ENCODE peak calls at places on chromosome 14, in seven cellular contexts. L, T, Y, O, N, I and C are unnamed samples.

GRCh38 chr14:95895720-95896119 is 19.1 kb downstream of the TUNAR start:
- DNase-seq in O (no peak), Y (no peak), T (no peak), L (no peak), I (no peak), N (no peak), C (no peak)

GRCh38 chr14:84036863-84037262 is 1493.1 kb upstream of the FLRT2 start:
- DNase-seq in O (no peak), L (peak), I (no peak), Y (peak), N (peak), T (no peak), C (peak)

GRCh38 chr14:55500219-55500701 is 59.8 kb upstream of the TBPL2 start:
- DNase-seq in N (no peak), I (no peak), T (no peak), O (no peak), L (no peak), Y (no peak), C (no peak)

GRCh38 chr14:73752297-73752992 is 38.3 kb upstream of the PNMA1 start:
- DNase-seq in N (peak), T (no peak), L (peak), Y (peak), O (peak), I (peak), C (peak)

GRCh38 chr14:62130441-62130840 is 368.2 kb downstream of the SNAPC1 start:
- DNase-seq in I (no peak), N (no peak), Y (no peak), L (no peak), O (no peak), T (no peak), C (no peak)

GRCh38 chr14:101029668-101030290 is 126.3 kb upstream of the RTL1 start:
- DNase-seq in I (no peak), N (no peak), T (no peak), Y (no peak), O (no peak), L (no peak), C (no peak)

GRCh38 chr14:54251356-54251755 is 145.5 kb upstream of the CDKN3 start:
- DNase-seq in I (no peak), Y (no peak), L (no peak), N (no peak), O (no peak), T (no peak), C (no peak)

GRCh38 chr14:61710853-61711817 is 15.8 kb downstream of the HIF1A start:
- DNase-seq in T (no peak), L (no peak), O (no peak), I (no peak), Y (no peak), N (no peak), C (peak)

GRCh38 chr14:51094282-51094821 is 553 bp downstream of the TRIM9 start:
- DNase-seq in N (no peak), Y (no peak), T (peak), O (no peak), L (no peak), I (no peak), C (no peak)

GRCh38 chr14:37170237-37170636 is 2.2 kb downstream of the SLC25A21 start:
- DNase-seq in N (no peak), T (no peak), I (no peak), Y (no peak), O (no peak), L (no peak), C (no peak)

GRCh38 chr14:50823051-50823762 is 7.8 kb downstream of the NIN start:
- DNase-seq in L (no peak), Y (no peak), T (no peak), N (no peak), I (no peak), O (no peak), C (no peak)

GRCh38 chr14:42214981-42215491 is 608.4 kb downstream of the LRFN5 start:
- DNase-seq in T (no peak), N (peak), O (no peak), L (peak), Y (peak), I (no peak), C (peak)

GRCh38 chr14:35299708-35300107 is 7.5 kb downstream of the PSMA6 start:
- DNase-seq in L (no peak), N (no peak), Y (no peak), T (no peak), I (no peak), O (no peak), C (no peak)

GRCh38 chr14:95504135-95505029 is 12.1 kb downstream of the SYNE3 start:
- DNase-seq in N (peak), I (no peak), T (no peak), Y (peak), O (no peak), L (no peak), C (peak)

GRCh38 chr14:35384386-35385041 is 20.0 kb downstream of the NFKBIA start:
- DNase-seq in I (peak), L (peak), Y (peak), N (peak), T (no peak), O (no peak), C (peak)

GRCh38 chr14:65958664-65959562 is 527.3 kb upstream of the CCDC196 start:
- DNase-seq in T (no peak), N (peak), I (no peak), Y (peak), O (no peak), L (no peak), C (peak)

GRCh38 chr14:74980746-74981661 is 21.7 kb upstream of the EIF2B2 start:
- DNase-seq in I (peak), T (no peak), N (peak), L (no peak), Y (peak), O (no peak), C (peak)

GRCh38 chr14:104226421-104227385 is 88.3 kb downstream of the KIF26A start:
- DNase-seq in Y (no peak), O (no peak), T (peak), L (no peak), I (no peak), N (no peak), C (no peak)

GRCh38 chr14:104223101-104223809 is 84.9 kb downstream of the KIF26A start:
- DNase-seq in Y (no peak), L (no peak), N (no peak), T (peak), O (no peak), I (peak), C (no peak)

GRCh38 chr14:104222396-104223036 is 84.1 kb downstream of the KIF26A start:
- DNase-seq in O (no peak), T (peak), N (no peak), Y (no peak), I (no peak), L (no peak), C (no peak)

GRCh38 chr14:104223810-104224515 is 85.6 kb downstream of the KIF26A start:
- DNase-seq in I (no peak), T (peak), Y (no peak), L (no peak), N (no peak), O (no peak), C (no peak)

GRCh38 chr14:104224516-104225281 is 86.3 kb downstream of the KIF26A start:
- DNase-seq in Y (no peak), T (peak), O (no peak), N (no peak), I (peak), L (no peak), C (no peak)
- H3K4me3 ChIP-seq in Y (no peak), T (peak), O (peak), N (no peak), I (no peak), L (no peak), C (no peak)

GRCh38 chr14:38210587-38211257 is 3.0 kb downstream of the SSTR1 start:
- DNase-seq in Y (peak), L (no peak), O (no peak), N (peak), T (no peak), I (peak), C (peak)
- H3K4me3 ChIP-seq in Y (peak), L (peak), O (peak), N (peak), T (peak), I (peak), C (peak)

GRCh38 chr14:67630938-67631337 is 11.2 kb downstream of the ARG2 start:
- DNase-seq in O (no peak), T (no peak), L (no peak), N (no peak), Y (no peak), I (no peak), C (no peak)
- H3K4me3 ChIP-seq in O (no peak), T (no peak), L (no peak), N (no peak), Y (no peak), I (no peak), C (no peak)

DNA sequence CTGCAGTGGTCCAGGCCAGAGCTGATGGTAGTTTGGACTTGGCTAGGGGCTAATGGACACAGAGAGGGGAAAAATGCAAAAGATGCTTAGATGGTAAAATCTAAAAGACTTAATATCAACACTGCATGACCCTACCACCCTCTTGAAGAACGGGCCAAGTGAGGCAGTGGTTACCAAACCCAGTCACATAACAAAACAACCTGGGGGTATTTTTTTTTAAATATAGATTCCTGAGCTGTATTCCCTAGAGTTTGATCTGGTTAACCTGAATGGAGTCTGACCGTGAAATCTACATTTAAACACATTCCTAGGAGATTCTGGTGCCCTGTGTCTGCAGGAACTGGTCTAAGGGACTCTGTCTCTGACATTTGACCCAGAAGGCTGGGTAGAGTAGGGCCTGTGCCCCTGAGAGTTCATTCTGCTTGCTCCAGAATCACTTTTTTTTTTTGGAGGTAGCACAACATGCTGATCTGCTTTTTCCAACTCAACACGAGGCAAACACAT is 15.7 kb downstream of the ABHD4 start:
- DNase-seq in O (no peak), L (no peak), I (no peak), Y (no peak), T (no peak), N (no peak), C (no peak)
- H3K4me3 ChIP-seq in O (no peak), L (no peak), I (no peak), Y (no peak), T (no peak), N (no peak), C (no peak)

GRCh38 chr14:33679025-33679424 is 271.8 kb downstream of the EGLN3 start:
- DNase-seq in I (no peak), Y (no peak), L (no peak), N (no peak), O (no peak), T (no peak), C (no peak)

GRCh38 chr14:33674716-33675115 is 276.2 kb downstream of the EGLN3 start:
- DNase-seq in L (no peak), I (no peak), N (no peak), O (no peak), T (no peak), Y (no peak), C (no peak)

GRCh38 chr14:33675415-33676130 is 275.3 kb downstream of the EGLN3 start:
- DNase-seq in I (no peak), T (no peak), O (no peak), L (no peak), Y (no peak), N (no peak), C (no peak)

GRCh38 chr14:33678012-33678411 is 272.9 kb downstream of the EGLN3 start:
- DNase-seq in L (no peak), N (no peak), Y (no peak), T (no peak), I (no peak), O (no peak), C (no peak)

DNA sequence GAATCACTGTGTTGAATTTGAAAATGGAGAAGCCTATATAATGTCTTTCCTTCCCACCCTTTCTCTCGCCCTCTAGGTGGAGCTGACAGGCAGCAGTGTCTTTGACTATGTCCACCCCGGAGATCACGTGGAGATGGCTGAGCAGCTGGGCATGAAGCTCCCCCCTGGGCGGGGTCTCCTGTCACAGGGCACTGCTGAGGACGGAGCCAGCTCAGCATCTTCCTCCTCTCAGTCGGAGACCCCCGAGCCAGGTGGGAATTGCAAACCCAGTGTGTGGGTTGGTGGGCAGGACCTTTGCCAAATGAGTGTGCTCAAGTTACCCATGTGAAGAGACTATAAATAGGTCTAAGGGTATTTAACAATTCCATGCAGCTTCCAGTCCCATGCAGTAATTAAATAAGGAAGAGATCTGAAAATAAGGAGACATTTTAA is 274.7 kb downstream of the EGLN3 start:
- DNase-seq in O (no peak), N (peak), I (peak), T (peak), Y (no peak), L (no peak), C (peak)
- H3K4me3 ChIP-seq in O (no peak), N (peak), I (peak), T (no peak), Y (no peak), L (no peak), C (no peak)

DNA sequence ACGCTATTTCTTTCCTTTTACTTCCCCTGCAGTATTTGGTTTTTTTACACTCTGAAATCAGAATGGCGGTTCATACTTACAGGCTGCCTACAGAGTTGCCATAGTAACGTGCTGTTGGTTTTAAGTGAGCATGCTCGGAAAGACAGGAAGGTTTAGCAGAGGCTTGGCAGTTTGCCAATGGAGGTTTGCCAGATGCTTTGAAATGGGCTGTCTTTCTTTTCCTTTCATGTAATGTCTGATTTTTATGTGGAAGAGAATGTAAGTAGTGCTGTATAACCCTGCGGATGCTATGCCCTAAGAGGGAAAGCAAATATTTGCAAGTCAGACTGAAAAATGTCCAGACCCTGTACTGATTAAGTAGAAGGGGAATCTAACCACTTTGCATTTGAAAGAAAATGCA is 32.8 kb downstream of the ARID4A start:
- DNase-seq in L (peak), Y (peak), O (peak), N (peak), I (peak), T (peak), C (peak)
- H3K4me3 ChIP-seq in L (no peak), Y (no peak), O (peak), N (peak), I (peak), T (peak), C (peak)

GRCh38 chr14:60622920-60623263 is 26.4 kb downstream of the SIX1 start:
- DNase-seq in Y (peak), I (no peak), T (no peak), O (no peak), N (peak), L (no peak), C (peak)
- H3K4me3 ChIP-seq in Y (no peak), I (no peak), T (no peak), O (no peak), N (no peak), L (no peak), C (no peak)